ENCODE peak calls at places on chromosome 7, in ten cellular contexts. V is ureter; F is stimulated activated effector memory CD8-positive, alpha-beta T cell treated with anti-CD3 and anti-CD28 coated beads, Interleukin-12 subunit alpha, Interleukin-12 subunit beta, amount 100 ng/mL, for 72 hours; O is choroid plexus epithelial cell; G is AG09309; X is myocyte; P is activated T-cell treated with anti-CD3 and anti-CD28 coated beads, Interleukin-2, amount 50 U/mL, for 72 hours; L is HS-27A; B is germinal center; J is T follicular helper cell. N is an unnamed sample.

GRCh38 chr7:50229964-50230363 is 74.6 kb upstream of the IKZF1 start:
- DNase-seq in F (no peak), X (no peak), J (no peak), P (no peak), O (peak; percentile 35), V (no peak), B (no peak), L (no peak), G (no peak), N (no peak)

GRCh38 chr7:11831727-11832495 is at the start of gene THSD7A:
- DNase-seq in J (no peak), V (peak; percentile 46), B (peak; percentile 15), O (peak; percentile 54), G (no peak), P (peak; percentile 7), F (no peak), X (peak; percentile 59), L (no peak), N (peak; percentile 31)

GRCh38 chr7:123836656-123837055 is 8.3 kb upstream of the HYAL4 start:
- DNase-seq in V (no peak), G (no peak), J (no peak), P (no peak), B (no peak), O (no peak), L (no peak), X (no peak), F (no peak), N (no peak)

GRCh38 chr7:38262545-38262944 is 10.9 kb downstream of the TARP start:
- DNase-seq in B (no peak), V (no peak), J (no peak), O (no peak), L (no peak), X (no peak), F (no peak), G (no peak), P (no peak), N (no peak)

GRCh38 chr7:99403764-99404163 is 4.6 kb downstream of the PDAP1 start:
- DNase-seq in J (no peak), X (peak; percentile 24), P (no peak), V (no peak), O (no peak), L (no peak), B (no peak), G (no peak), F (no peak), N (no peak)

GRCh38 chr7:140898794-140899548 is 25.8 kb downstream of the BRAF start:
- DNase-seq in B (no peak), V (no peak), F (no peak), J (no peak), O (peak; percentile 36), P (no peak), L (no peak), G (no peak), X (no peak), N (no peak)

GRCh38 chr7:33040803-33041516 is 21.6 kb downstream of the NT5C3A start:
- DNase-seq in F (peak; percentile 15), J (peak; percentile 69), B (peak; percentile 75), V (peak; percentile 69), L (no peak), X (peak; percentile 14), O (peak; percentile 41), P (peak; percentile 70), G (no peak), N (peak; percentile 70)

GRCh38 chr7:118615686-118616085 is 391.2 kb downstream of the ANKRD7 start:
- DNase-seq in V (no peak), L (no peak), G (no peak), B (no peak), F (no peak), P (no peak), O (no peak), J (no peak), X (no peak), N (no peak)

GRCh38 chr7:147513451-147513850 is 1077.1 kb upstream of the C7orf33 start:
- DNase-seq in F (no peak), X (peak; percentile 53), J (no peak), O (no peak), V (no peak), L (no peak), G (no peak), B (no peak), P (no peak), N (no peak)

GRCh38 chr7:23709081-23709746 is 805 bp upstream of the STK31 start:
- DNase-seq in P (no peak), G (no peak), O (no peak), J (no peak), X (no peak), V (no peak), F (no peak), L (no peak), B (no peak), N (no peak)

GRCh38 chr7:138665669-138666140 is 35.5 kb downstream of the SVOPL start:
- DNase-seq in X (no peak), V (no peak), O (no peak), G (no peak), F (no peak), P (no peak), L (no peak), J (no peak), B (no peak), N (no peak)

GRCh38 chr7:31883761-31884164 is 186.4 kb downstream of the PDE1C start:
- DNase-seq in P (no peak), B (no peak), J (no peak), F (no peak), O (peak; percentile 29), G (peak; percentile 47), V (no peak), L (no peak), X (no peak), N (peak; percentile 19)

GRCh38 chr7:129958643-129959479 is 6.1 kb upstream of the UBE2H start:
- DNase-seq in J (no peak), L (no peak), B (no peak), X (peak; percentile 93), G (no peak), P (no peak), O (peak; percentile 83), V (peak; percentile 65), F (no peak), N (no peak)

GRCh38 chr7:90587766-90588165 is 8.4 kb upstream of the CDK14 start:
- DNase-seq in G (no peak), B (no peak), V (no peak), J (no peak), F (no peak), X (no peak), L (no peak), P (no peak), O (no peak), N (no peak)

GRCh38 chr7:149820622-149821190 is 17.5 kb upstream of the ZNF862 start:
- DNase-seq in O (no peak), J (no peak), V (no peak), P (no peak), F (no peak), L (no peak), B (no peak), G (no peak), X (peak; percentile 67), N (no peak)

GRCh38 chr7:108846471-108846870 is 276.8 kb downstream of the DNAJB9 start:
- DNase-seq in B (no peak), P (no peak), J (no peak), V (no peak), G (no peak), X (no peak), O (no peak), L (no peak), F (no peak), N (no peak)

GRCh38 chr7:131276190-131276589 is 51.5 kb upstream of the MKLN1 start:
- DNase-seq in J (no peak), B (no peak), V (no peak), X (no peak), G (no peak), P (no peak), O (no peak), L (no peak), F (no peak), N (no peak)

GRCh38 chr7:36286241-36286640 is 103.4 kb upstream of the ANLN start:
- DNase-seq in J (peak; percentile 61), P (peak; percentile 62), L (no peak), X (no peak), V (no peak), O (no peak), B (peak; percentile 24), G (no peak), F (peak; percentile 24), N (no peak)

GRCh38 chr7:105838273-105839141 is 37.9 kb downstream of the ATXN7L1 start:
- DNase-seq in P (no peak), B (no peak), X (peak; percentile 67), G (no peak), L (no peak), V (no peak), O (peak; percentile 41), F (no peak), J (no peak), N (no peak)

GRCh38 chr7:55594870-55595269 is 22.6 kb upstream of the VOPP1 start:
- DNase-seq in F (no peak), O (no peak), G (no peak), V (no peak), L (no peak), X (no peak), B (no peak), J (no peak), P (no peak), N (no peak)

GRCh38 chr7:36284470-36284869 is 105.2 kb upstream of the ANLN start:
- DNase-seq in P (no peak), O (no peak), L (no peak), B (no peak), G (no peak), X (no peak), J (no peak), V (no peak), F (no peak), N (no peak)

GRCh38 chr7:78398576-78398975 is 600.0 kb downstream of the PHTF2 start:
- DNase-seq in X (peak; percentile 28), V (no peak), L (no peak), O (no peak), P (no peak), B (no peak), G (no peak), J (no peak), F (no peak), N (no peak)

GRCh38 chr7:148447221-148447845 is 143.2 kb upstream of the C7orf33 start:
- DNase-seq in P (no peak), V (no peak), B (no peak), L (no peak), G (no peak), F (no peak), X (no peak), J (no peak), O (no peak), N (peak; percentile 50)

GRCh38 chr7:95684037-95684436 is 87.7 kb upstream of the PDK4 start:
- DNase-seq in J (no peak), P (no peak), L (no peak), X (peak; percentile 60), V (no peak), B (no peak), G (no peak), F (no peak), O (peak; percentile 79), N (peak; percentile 8)

GRCh38 chr7:151399906-151400305 is 9.9 kb downstream of the WDR86 start:
- DNase-seq in J (no peak), L (no peak), V (no peak), O (no peak), F (no peak), G (no peak), P (no peak), B (no peak), X (no peak), N (no peak)

GRCh38 chr7:95066736-95067530 is 159.5 kb downstream of the PPP1R9A start:
- DNase-seq in O (peak; percentile 66), V (no peak), X (peak; percentile 59), P (no peak), B (no peak), F (no peak), G (no peak), L (no peak), J (no peak), N (no peak)

GRCh38 chr7:151752816-151753600 is 123.9 kb downstream of the PRKAG2 start:
- DNase-seq in G (no peak), X (no peak), L (no peak), P (no peak), O (peak; percentile 77), V (no peak), F (no peak), B (no peak), J (no peak), N (no peak)

GRCh38 chr7:134513169-134513752 is 14.1 kb upstream of the AKR1B10 start:
- DNase-seq in G (no peak), J (no peak), L (no peak), P (peak; percentile 36), X (peak; percentile 83), O (peak; percentile 71), B (peak; percentile 18), F (no peak), V (peak; percentile 60), N (peak; percentile 54)

N was measured in GM20000.